ENCODE peak calls at places on chromosomes 6 and 20, in ten cellular contexts. One of them, this sample, is unnamed.
A peak's percentile ranks its signal among the peaks of the same experiment; 100 is the strongest.

GRCh38 chr6:140253096-140253495 is 878.6 kb upstream of the CITED2 start:
- DNase-seq in activated naive CD8-positive, alpha-beta T cell treated with anti-CD3 and anti-CD28 coated beads, Interleukin-2, amount 50 U/mL, for 24 hours: no peak
- DNase-seq in astrocyte of the spinal cord: no peak
- DNase-seq in AG08396: no peak
- DNase-seq in left cardiac atrium: no peak
- DNase-seq in AML-193: no peak
- DNase-seq in WTC11: no peak
- DNase-seq in upper lobe of right lung: no peak
- DNase-seq in kidney epithelial cell: no peak
- DNase-seq in NCI-H1694: no peak
- DNase-seq in this sample: no peak

GRCh38 chr20:18840248-18840645 is 26.7 kb downstream of the SCP2D1 start:
- DNase-seq in activated naive CD8-positive, alpha-beta T cell treated with anti-CD3 and anti-CD28 coated beads, Interleukin-2, amount 50 U/mL, for 24 hours: no peak
- DNase-seq in astrocyte of the spinal cord: no peak
- DNase-seq in AG08396: no peak
- DNase-seq in left cardiac atrium: no peak
- DNase-seq in AML-193: no peak
- DNase-seq in WTC11: no peak
- DNase-seq in upper lobe of right lung: no peak
- DNase-seq in kidney epithelial cell: no peak
- DNase-seq in NCI-H1694: no peak
- DNase-seq in this sample: no peak

GRCh38 chr6:119541132-119541905 is 191.8 kb upstream of the MAN1A1 start:
- DNase-seq in activated naive CD8-positive, alpha-beta T cell treated with anti-CD3 and anti-CD28 coated beads, Interleukin-2, amount 50 U/mL, for 24 hours: no peak
- DNase-seq in astrocyte of the spinal cord: peak; percentile 99
- DNase-seq in AG08396: peak; percentile 45
- DNase-seq in left cardiac atrium: no peak
- DNase-seq in AML-193: no peak
- DNase-seq in WTC11: no peak
- DNase-seq in upper lobe of right lung: no peak
- DNase-seq in kidney epithelial cell: peak; percentile 71
- DNase-seq in NCI-H1694: no peak
- DNase-seq in this sample: no peak

GRCh38 chr20:57140416-57140965 is 126.0 kb downstream of the BMP7 start:
- DNase-seq in activated naive CD8-positive, alpha-beta T cell treated with anti-CD3 and anti-CD28 coated beads, Interleukin-2, amount 50 U/mL, for 24 hours: no peak
- DNase-seq in astrocyte of the spinal cord: no peak
- DNase-seq in AG08396: no peak
- DNase-seq in left cardiac atrium: no peak
- DNase-seq in AML-193: no peak
- DNase-seq in WTC11: no peak
- DNase-seq in upper lobe of right lung: no peak
- DNase-seq in kidney epithelial cell: no peak
- DNase-seq in NCI-H1694: no peak
- DNase-seq in this sample: no peak

GRCh38 chr20:56160956-56161355 is 87.6 kb upstream of the MC3R start:
- DNase-seq in activated naive CD8-positive, alpha-beta T cell treated with anti-CD3 and anti-CD28 coated beads, Interleukin-2, amount 50 U/mL, for 24 hours: no peak
- DNase-seq in astrocyte of the spinal cord: no peak
- DNase-seq in AG08396: no peak
- DNase-seq in left cardiac atrium: no peak
- DNase-seq in AML-193: no peak
- DNase-seq in WTC11: no peak
- DNase-seq in upper lobe of right lung: no peak
- DNase-seq in kidney epithelial cell: no peak
- DNase-seq in NCI-H1694: no peak
- DNase-seq in this sample: no peak

GRCh38 chr20:50093240-50093639 is 19.7 kb downstream of the UBE2V1 start:
- DNase-seq in activated naive CD8-positive, alpha-beta T cell treated with anti-CD3 and anti-CD28 coated beads, Interleukin-2, amount 50 U/mL, for 24 hours: no peak
- DNase-seq in astrocyte of the spinal cord: no peak
- DNase-seq in AG08396: no peak
- DNase-seq in left cardiac atrium: no peak
- DNase-seq in AML-193: no peak
- DNase-seq in WTC11: no peak
- DNase-seq in upper lobe of right lung: no peak
- DNase-seq in kidney epithelial cell: no peak
- DNase-seq in NCI-H1694: no peak
- DNase-seq in this sample: no peak

GRCh38 chr6:135962731-135963130 is 111.2 kb downstream of the PDE7B start:
- DNase-seq in activated naive CD8-positive, alpha-beta T cell treated with anti-CD3 and anti-CD28 coated beads, Interleukin-2, amount 50 U/mL, for 24 hours: no peak
- DNase-seq in astrocyte of the spinal cord: peak; percentile 94
- DNase-seq in AG08396: peak; percentile 9
- DNase-seq in left cardiac atrium: no peak
- DNase-seq in AML-193: peak; percentile 65
- DNase-seq in WTC11: no peak
- DNase-seq in upper lobe of right lung: no peak
- DNase-seq in kidney epithelial cell: peak; percentile 49
- DNase-seq in NCI-H1694: no peak
- DNase-seq in this sample: no peak

GRCh38 chr6:95847061-95847460 is 168.7 kb upstream of the FUT9 start:
- DNase-seq in activated naive CD8-positive, alpha-beta T cell treated with anti-CD3 and anti-CD28 coated beads, Interleukin-2, amount 50 U/mL, for 24 hours: no peak
- DNase-seq in astrocyte of the spinal cord: no peak
- DNase-seq in AG08396: no peak
- DNase-seq in left cardiac atrium: no peak
- DNase-seq in AML-193: no peak
- DNase-seq in WTC11: no peak
- DNase-seq in upper lobe of right lung: no peak
- DNase-seq in kidney epithelial cell: no peak
- DNase-seq in NCI-H1694: no peak
- DNase-seq in this sample: no peak

GRCh38 chr6:107717781-107718180 is 106.3 kb downstream of the SCML4 start:
- DNase-seq in activated naive CD8-positive, alpha-beta T cell treated with anti-CD3 and anti-CD28 coated beads, Interleukin-2, amount 50 U/mL, for 24 hours: no peak
- DNase-seq in astrocyte of the spinal cord: no peak
- DNase-seq in AG08396: no peak
- DNase-seq in left cardiac atrium: no peak
- DNase-seq in AML-193: no peak
- DNase-seq in WTC11: no peak
- DNase-seq in upper lobe of right lung: no peak
- DNase-seq in kidney epithelial cell: no peak
- DNase-seq in NCI-H1694: no peak
- DNase-seq in this sample: no peak

GRCh38 chr20:44068780-44069191 is 118.2 kb downstream of the JPH2 start:
- DNase-seq in activated naive CD8-positive, alpha-beta T cell treated with anti-CD3 and anti-CD28 coated beads, Interleukin-2, amount 50 U/mL, for 24 hours: no peak
- DNase-seq in astrocyte of the spinal cord: no peak
- DNase-seq in AG08396: no peak
- DNase-seq in left cardiac atrium: no peak
- DNase-seq in AML-193: no peak
- DNase-seq in WTC11: no peak
- DNase-seq in upper lobe of right lung: peak; percentile 65
- DNase-seq in kidney epithelial cell: no peak
- DNase-seq in NCI-H1694: no peak
- DNase-seq in this sample: no peak

GRCh38 chr20:15643713-15644112 is 929.5 kb downstream of the KIF16B start:
- DNase-seq in activated naive CD8-positive, alpha-beta T cell treated with anti-CD3 and anti-CD28 coated beads, Interleukin-2, amount 50 U/mL, for 24 hours: no peak
- DNase-seq in astrocyte of the spinal cord: peak; percentile 13
- DNase-seq in AG08396: no peak
- DNase-seq in left cardiac atrium: no peak
- DNase-seq in AML-193: no peak
- DNase-seq in WTC11: no peak
- DNase-seq in upper lobe of right lung: no peak
- DNase-seq in kidney epithelial cell: no peak
- DNase-seq in NCI-H1694: no peak
- DNase-seq in this sample: peak; percentile 30

GRCh38 chr20:64036346-64037198 is 590 bp downstream of the C20orf204 start:
- DNase-seq in activated naive CD8-positive, alpha-beta T cell treated with anti-CD3 and anti-CD28 coated beads, Interleukin-2, amount 50 U/mL, for 24 hours: peak; percentile 53
- DNase-seq in astrocyte of the spinal cord: no peak
- DNase-seq in AG08396: no peak
- DNase-seq in left cardiac atrium: no peak
- DNase-seq in AML-193: no peak
- DNase-seq in WTC11: no peak
- DNase-seq in upper lobe of right lung: no peak
- DNase-seq in kidney epithelial cell: no peak
- DNase-seq in NCI-H1694: no peak
- DNase-seq in this sample: no peak

GRCh38 chr6:43768983-43769525 is 957 bp upstream of the VEGFA start:
- DNase-seq in activated naive CD8-positive, alpha-beta T cell treated with anti-CD3 and anti-CD28 coated beads, Interleukin-2, amount 50 U/mL, for 24 hours: no peak
- DNase-seq in astrocyte of the spinal cord: peak; percentile 77
- DNase-seq in AG08396: peak; percentile 75
- DNase-seq in left cardiac atrium: peak; percentile 80
- DNase-seq in AML-193: no peak
- DNase-seq in WTC11: peak; percentile 13
- DNase-seq in upper lobe of right lung: no peak
- DNase-seq in kidney epithelial cell: no peak
- DNase-seq in NCI-H1694: no peak
- DNase-seq in this sample: no peak

GRCh38 chr20:63149531-63150207 is 66.3 kb downstream of the YTHDF1 start:
- DNase-seq in activated naive CD8-positive, alpha-beta T cell treated with anti-CD3 and anti-CD28 coated beads, Interleukin-2, amount 50 U/mL, for 24 hours: no peak
- DNase-seq in astrocyte of the spinal cord: no peak
- DNase-seq in AG08396: no peak
- DNase-seq in left cardiac atrium: no peak
- DNase-seq in AML-193: no peak
- DNase-seq in WTC11: no peak
- DNase-seq in upper lobe of right lung: no peak
- DNase-seq in kidney epithelial cell: no peak
- DNase-seq in NCI-H1694: no peak
- DNase-seq in this sample: no peak

GRCh38 chr6:42372699-42373098 is 79.0 kb downstream of the TRERF1 start:
- DNase-seq in activated naive CD8-positive, alpha-beta T cell treated with anti-CD3 and anti-CD28 coated beads, Interleukin-2, amount 50 U/mL, for 24 hours: no peak
- DNase-seq in astrocyte of the spinal cord: no peak
- DNase-seq in AG08396: no peak
- DNase-seq in left cardiac atrium: no peak
- DNase-seq in AML-193: no peak
- DNase-seq in WTC11: no peak
- DNase-seq in upper lobe of right lung: no peak
- DNase-seq in kidney epithelial cell: no peak
- DNase-seq in NCI-H1694: no peak
- DNase-seq in this sample: no peak

GRCh38 chr20:2563116-2563515 is 26.7 kb downstream of the TMC2 start:
- DNase-seq in activated naive CD8-positive, alpha-beta T cell treated with anti-CD3 and anti-CD28 coated beads, Interleukin-2, amount 50 U/mL, for 24 hours: no peak
- DNase-seq in astrocyte of the spinal cord: no peak
- DNase-seq in AG08396: no peak
- DNase-seq in left cardiac atrium: no peak
- DNase-seq in AML-193: no peak
- DNase-seq in WTC11: no peak
- DNase-seq in upper lobe of right lung: no peak
- DNase-seq in kidney epithelial cell: no peak
- DNase-seq in NCI-H1694: no peak
- DNase-seq in this sample: no peak

GRCh38 chr6:81511423-81511822 is 241.1 kb downstream of the TENT5A start:
- DNase-seq in activated naive CD8-positive, alpha-beta T cell treated with anti-CD3 and anti-CD28 coated beads, Interleukin-2, amount 50 U/mL, for 24 hours: no peak
- DNase-seq in astrocyte of the spinal cord: peak; percentile 49
- DNase-seq in AG08396: no peak
- DNase-seq in left cardiac atrium: no peak
- DNase-seq in AML-193: no peak
- DNase-seq in WTC11: no peak
- DNase-seq in upper lobe of right lung: no peak
- DNase-seq in kidney epithelial cell: no peak
- DNase-seq in NCI-H1694: no peak
- DNase-seq in this sample: no peak

GRCh38 chr6:82268301-82268846 is 20.8 kb upstream of the IBTK start:
- DNase-seq in activated naive CD8-positive, alpha-beta T cell treated with anti-CD3 and anti-CD28 coated beads, Interleukin-2, amount 50 U/mL, for 24 hours: no peak
- DNase-seq in astrocyte of the spinal cord: peak; percentile 37
- DNase-seq in AG08396: no peak
- DNase-seq in left cardiac atrium: no peak
- DNase-seq in AML-193: no peak
- DNase-seq in WTC11: no peak
- DNase-seq in upper lobe of right lung: no peak
- DNase-seq in kidney epithelial cell: no peak
- DNase-seq in NCI-H1694: no peak
- DNase-seq in this sample: no peak

GRCh38 chr20:9040874-9041524 is 27.9 kb upstream of the PLCB4 start:
- DNase-seq in activated naive CD8-positive, alpha-beta T cell treated with anti-CD3 and anti-CD28 coated beads, Interleukin-2, amount 50 U/mL, for 24 hours: no peak
- DNase-seq in astrocyte of the spinal cord: peak; percentile 55
- DNase-seq in AG08396: peak; percentile 17
- DNase-seq in left cardiac atrium: no peak
- DNase-seq in AML-193: no peak
- DNase-seq in WTC11: no peak
- DNase-seq in upper lobe of right lung: no peak
- DNase-seq in kidney epithelial cell: no peak
- DNase-seq in NCI-H1694: no peak
- DNase-seq in this sample: no peak

GRCh38 chr20:48845721-48846306 is 18.0 kb upstream of the PREX1 start:
- DNase-seq in activated naive CD8-positive, alpha-beta T cell treated with anti-CD3 and anti-CD28 coated beads, Interleukin-2, amount 50 U/mL, for 24 hours: no peak
- DNase-seq in astrocyte of the spinal cord: peak; percentile 47
- DNase-seq in AG08396: no peak
- DNase-seq in left cardiac atrium: no peak
- DNase-seq in AML-193: no peak
- DNase-seq in WTC11: no peak
- DNase-seq in upper lobe of right lung: no peak
- DNase-seq in kidney epithelial cell: no peak
- DNase-seq in NCI-H1694: no peak
- DNase-seq in this sample: no peak

GRCh38 chr6:127120109-127120786 is 1.8 kb downstream of the RSPO3 start:
- DNase-seq in activated naive CD8-positive, alpha-beta T cell treated with anti-CD3 and anti-CD28 coated beads, Interleukin-2, amount 50 U/mL, for 24 hours: peak; percentile 1
- DNase-seq in astrocyte of the spinal cord: no peak
- DNase-seq in AG08396: no peak
- DNase-seq in left cardiac atrium: no peak
- DNase-seq in AML-193: no peak
- DNase-seq in WTC11: peak; percentile 36
- DNase-seq in upper lobe of right lung: peak; percentile 68
- DNase-seq in kidney epithelial cell: no peak
- DNase-seq in NCI-H1694: no peak
- DNase-seq in this sample: no peak

GRCh38 chr20:44642203-44643153 is 9.0 kb downstream of the ADA start:
- DNase-seq in activated naive CD8-positive, alpha-beta T cell treated with anti-CD3 and anti-CD28 coated beads, Interleukin-2, amount 50 U/mL, for 24 hours: peak; percentile 42
- DNase-seq in astrocyte of the spinal cord: peak; percentile 89
- DNase-seq in AG08396: peak; percentile 70
- DNase-seq in left cardiac atrium: peak; percentile 78
- DNase-seq in AML-193: peak; percentile 78
- DNase-seq in WTC11: peak; percentile 45
- DNase-seq in upper lobe of right lung: peak; percentile 72
- DNase-seq in kidney epithelial cell: peak; percentile 70
- DNase-seq in NCI-H1694: no peak
- DNase-seq in this sample: peak; percentile 77

GRCh38 chr6:133242761-133243590 is 1.8 kb downstream of the EYA4 start:
- DNase-seq in activated naive CD8-positive, alpha-beta T cell treated with anti-CD3 and anti-CD28 coated beads, Interleukin-2, amount 50 U/mL, for 24 hours: no peak
- DNase-seq in astrocyte of the spinal cord: peak; percentile 10
- DNase-seq in AG08396: peak; percentile 21
- DNase-seq in left cardiac atrium: no peak
- DNase-seq in AML-193: no peak
- DNase-seq in WTC11: peak; percentile 29
- DNase-seq in upper lobe of right lung: no peak
- DNase-seq in kidney epithelial cell: no peak
- DNase-seq in NCI-H1694: no peak
- DNase-seq in this sample: no peak

GRCh38 chr6:36701401-36701991 is 3.9 kb downstream of the RAB44 start:
- DNase-seq in activated naive CD8-positive, alpha-beta T cell treated with anti-CD3 and anti-CD28 coated beads, Interleukin-2, amount 50 U/mL, for 24 hours: no peak
- DNase-seq in astrocyte of the spinal cord: no peak
- DNase-seq in AG08396: no peak
- DNase-seq in left cardiac atrium: no peak
- DNase-seq in AML-193: peak; percentile 46
- DNase-seq in WTC11: no peak
- DNase-seq in upper lobe of right lung: peak; percentile 45
- DNase-seq in kidney epithelial cell: no peak
- DNase-seq in NCI-H1694: no peak
- DNase-seq in this sample: no peak

GRCh38 chr6:169921853-169922779 is 170.7 kb downstream of the ERMARD start:
- DNase-seq in activated naive CD8-positive, alpha-beta T cell treated with anti-CD3 and anti-CD28 coated beads, Interleukin-2, amount 50 U/mL, for 24 hours: peak; percentile 65
- DNase-seq in astrocyte of the spinal cord: no peak
- DNase-seq in AG08396: no peak
- DNase-seq in left cardiac atrium: no peak
- DNase-seq in AML-193: no peak
- DNase-seq in WTC11: no peak
- DNase-seq in upper lobe of right lung: no peak
- DNase-seq in kidney epithelial cell: no peak
- DNase-seq in NCI-H1694: no peak
- DNase-seq in this sample: peak; percentile 15

GRCh38 chr20:60249436-60249835 is 291.2 kb downstream of the CDH26 start:
- DNase-seq in activated naive CD8-positive, alpha-beta T cell treated with anti-CD3 and anti-CD28 coated beads, Interleukin-2, amount 50 U/mL, for 24 hours: no peak
- DNase-seq in astrocyte of the spinal cord: peak; percentile 90
- DNase-seq in AG08396: peak; percentile 75
- DNase-seq in left cardiac atrium: no peak
- DNase-seq in AML-193: no peak
- DNase-seq in WTC11: no peak
- DNase-seq in upper lobe of right lung: no peak
- DNase-seq in kidney epithelial cell: peak; percentile 86
- DNase-seq in NCI-H1694: no peak
- DNase-seq in this sample: no peak

GRCh38 chr20:48283470-48284110 is 498.3 kb upstream of the SULF2 start:
- DNase-seq in activated naive CD8-positive, alpha-beta T cell treated with anti-CD3 and anti-CD28 coated beads, Interleukin-2, amount 50 U/mL, for 24 hours: no peak
- DNase-seq in astrocyte of the spinal cord: peak; percentile 77
- DNase-seq in AG08396: peak; percentile 43
- DNase-seq in left cardiac atrium: peak; percentile 65
- DNase-seq in AML-193: no peak
- DNase-seq in WTC11: no peak
- DNase-seq in upper lobe of right lung: peak; percentile 68
- DNase-seq in kidney epithelial cell: peak; percentile 91
- DNase-seq in NCI-H1694: no peak
- DNase-seq in this sample: no peak

GRCh38 chr6:54970337-54970736 is 123.8 kb downstream of the FAM83B start:
- DNase-seq in activated naive CD8-positive, alpha-beta T cell treated with anti-CD3 and anti-CD28 coated beads, Interleukin-2, amount 50 U/mL, for 24 hours: no peak
- DNase-seq in astrocyte of the spinal cord: no peak
- DNase-seq in AG08396: peak; percentile 26
- DNase-seq in left cardiac atrium: no peak
- DNase-seq in AML-193: no peak
- DNase-seq in WTC11: no peak
- DNase-seq in upper lobe of right lung: no peak
- DNase-seq in kidney epithelial cell: no peak
- DNase-seq in NCI-H1694: no peak
- DNase-seq in this sample: no peak